ENCODE peak calls at places on chromosome 9, in eight cellular contexts. B is HuH-7; D is AG08396; N is T-cell; Q is activated CD4-positive, CD25-positive, alpha-beta regulatory T cell treated with anti-CD3 and anti-CD28 coated beads, Interleukin-2, amount 50 U/mL, for 72 hours; I is NCI-H460; G is stimulated activated CD4-positive, alpha-beta T cell treated with anti-CD3 and anti-CD28 coated beads, TNF-alpha, amount 100 ng/mL, for 24 hours; Z is effector CD4-positive, alpha-beta T cell. M is an unnamed sample.
A peak's percentile ranks its signal among the peaks of the same experiment; 100 is the strongest.

GRCh38 chr9:130128782-130129424 is 43.3 kb upstream of the NCS1 start:
- DNase-seq in B (no peak), G (peak; percentile 30), Z (peak; percentile 57), D (peak; percentile 67), Q (peak; percentile 45), I (peak; percentile 36), N (peak; percentile 61), M (no peak)

GRCh38 chr9:34995288-34996060 is 5.9 kb downstream of the DNAJB5 start:
- DNase-seq in B (peak; percentile 40), N (no peak), Z (no peak), I (no peak), Q (no peak), D (peak; percentile 14), G (no peak), M (peak; percentile 68)

GRCh38 chr9:76557674-76558073 is 98.7 kb downstream of the GCNT1 start:
- DNase-seq in G (no peak), B (no peak), N (no peak), D (no peak), Z (no peak), Q (no peak), I (no peak), M (no peak)

GRCh38 chr9:78542491-78543175 is 245.7 kb downstream of the PSAT1 start:
- DNase-seq in I (no peak), Z (no peak), Q (no peak), D (no peak), N (no peak), G (no peak), B (no peak), M (no peak)

GRCh38 chr9:2972475-2972874 is 128.6 kb upstream of the PUM3 start:
- DNase-seq in I (no peak), D (no peak), G (no peak), Z (no peak), B (no peak), N (no peak), Q (no peak), M (no peak)

GRCh38 chr9:106420511-106420944 is 442.4 kb upstream of the ZNF462 start:
- DNase-seq in G (no peak), D (no peak), Z (no peak), B (no peak), Q (no peak), N (no peak), I (no peak), M (no peak)

GRCh38 chr9:113823421-113823820 is 52.7 kb upstream of the ZNF618 start:
- DNase-seq in Q (no peak), N (no peak), I (no peak), Z (no peak), G (no peak), B (no peak), D (no peak), M (no peak)

GRCh38 chr9:80842383-80842782 is 847.0 kb downstream of the TLE1 start:
- DNase-seq in I (no peak), Q (no peak), D (no peak), Z (no peak), B (no peak), G (no peak), N (no peak), M (no peak)

GRCh38 chr9:126419475-126419874 is 92.8 kb downstream of the MVB12B start:
- DNase-seq in N (no peak), D (no peak), B (no peak), I (no peak), Z (no peak), G (no peak), Q (no peak), M (no peak)

GRCh38 chr9:134419684-134420076 is 93.4 kb downstream of the RXRA start:
- DNase-seq in D (peak; percentile 53), Q (no peak), G (no peak), Z (no peak), I (no peak), N (no peak), B (peak; percentile 85), M (peak; percentile 56)

GRCh38 chr9:94726495-94727191 is at the start of gene AOPEP:
- DNase-seq in I (peak; percentile 94), N (peak; percentile 100), B (peak; percentile 91), D (peak; percentile 99), G (peak; percentile 98), Z (peak; percentile 99), Q (peak; percentile 100), M (peak; percentile 99)

GRCh38 chr9:114181583-114182409 is 26.5 kb downstream of the COL27A1 start:
- DNase-seq in G (no peak), Z (no peak), I (no peak), Q (no peak), N (no peak), D (peak; percentile 41), B (no peak), M (no peak)

GRCh38 chr9:135647897-135648296 is 8.6 kb upstream of the GLT6D1 start:
- DNase-seq in G (no peak), Z (no peak), B (no peak), D (no peak), N (no peak), Q (no peak), I (no peak), M (no peak)

GRCh38 chr9:110027624-110028023 is 180.3 kb downstream of the C9orf152 start:
- DNase-seq in I (no peak), G (no peak), N (no peak), B (no peak), Q (no peak), Z (no peak), D (no peak), M (no peak)

GRCh38 chr9:3455712-3456111 is 70.1 kb downstream of the RFX3 start:
- DNase-seq in B (no peak), D (no peak), Z (no peak), I (no peak), N (no peak), Q (no peak), G (no peak), M (no peak)

GRCh38 chr9:115117999-115118470 is at the start of gene TNC:
- DNase-seq in D (peak; percentile 54), Z (no peak), G (no peak), N (no peak), I (no peak), B (no peak), Q (no peak), M (no peak)

GRCh38 chr9:111601237-111602018 is 2.0 kb upstream of the PTGR1 start:
- DNase-seq in D (peak; percentile 29), G (no peak), Z (no peak), Q (no peak), N (no peak), B (peak; percentile 39), I (peak; percentile 96), M (no peak)

GRCh38 chr9:71729816-71730526 is 38.3 kb downstream of the CEMIP2 start:
- DNase-seq in G (no peak), N (no peak), Z (no peak), D (no peak), I (no peak), Q (no peak), B (no peak), M (no peak)

GRCh38 chr9:35367451-35367850 is 122.5 kb upstream of the RUSC2 start:
- DNase-seq in I (no peak), G (no peak), B (no peak), D (peak; percentile 65), N (no peak), Q (no peak), Z (no peak), M (no peak)

GRCh38 chr9:15469406-15469805 is 41.4 kb downstream of the PSIP1 start:
- DNase-seq in I (no peak), Z (no peak), Q (no peak), G (no peak), D (no peak), B (no peak), N (no peak), M (no peak)

GRCh38 chr9:81465468-81466002 is 223.8 kb downstream of the TLE1 start:
- DNase-seq in G (no peak), D (peak; percentile 23), N (no peak), Z (no peak), Q (no peak), B (no peak), I (no peak), M (no peak)

GRCh38 chr9:109707355-109707754 is 72.6 kb upstream of the PALM2AKAP2 start:
- DNase-seq in Z (no peak), B (no peak), Q (no peak), I (no peak), G (no peak), N (no peak), D (no peak), M (no peak)

GRCh38 chr9:73577867-73578266 is 426.2 kb downstream of the ANXA1 start:
- DNase-seq in G (no peak), I (no peak), Q (no peak), D (no peak), B (no peak), N (no peak), Z (no peak), M (peak; percentile 24)

GRCh38 chr9:127232833-127233549 is 31.6 kb upstream of the GARNL3 start:
- DNase-seq in B (no peak), I (no peak), N (no peak), D (no peak), Z (no peak), G (no peak), Q (no peak), M (peak; percentile 49)

GRCh38 chr9:132973713-132974112 is 4.8 kb upstream of the GFI1B start:
- DNase-seq in I (no peak), Z (no peak), Q (no peak), D (peak; percentile 59), B (no peak), G (no peak), N (no peak), M (peak; percentile 61)

GRCh38 chr9:32404856-32405255 is 20.4 kb downstream of the ACO1 start:
- DNase-seq in Z (no peak), G (no peak), I (no peak), D (no peak), Q (no peak), N (no peak), B (no peak), M (no peak)

GRCh38 chr9:111099199-111100005 is 61.1 kb upstream of the LPAR1 start:
- DNase-seq in Z (no peak), I (no peak), G (no peak), N (no peak), Q (no peak), D (no peak), B (no peak), M (no peak)

GRCh38 chr9:35604578-35605335 is at the start of gene TESK1:
- DNase-seq in D (peak; percentile 88), N (peak; percentile 82), I (peak; percentile 48), Z (peak; percentile 72), Q (peak; percentile 89), G (peak; percentile 57), B (peak; percentile 90), M (peak; percentile 87)

GRCh38 chr9:2356391-2356790 is 265.2 kb upstream of the VLDLR start:
- DNase-seq in Z (no peak), D (no peak), B (no peak), Q (no peak), N (no peak), G (no peak), I (no peak), M (no peak)

GRCh38 chr9:13149454-13149853 is 130.0 kb downstream of the MPDZ start:
- DNase-seq in D (no peak), Q (no peak), G (no peak), Z (no peak), N (no peak), B (no peak), I (no peak), M (no peak)

GRCh38 chr9:36276840-36277239 is 18.6 kb upstream of the GNE start:
- DNase-seq in N (no peak), B (no peak), G (no peak), I (no peak), Q (no peak), D (peak; percentile 81), Z (no peak), M (no peak)

GRCh38 chr9:37149646-37150308 is 29.4 kb downstream of the ZCCHC7 start:
- DNase-seq in N (no peak), I (no peak), Z (no peak), D (no peak), B (no peak), Q (no peak), G (no peak), M (no peak)

GRCh38 chr9:87606921-87607521 is 109.4 kb downstream of the DAPK1 start:
- DNase-seq in Q (no peak), B (no peak), N (no peak), D (peak; percentile 19), Z (no peak), G (no peak), I (no peak), M (no peak)

GRCh38 chr9:87718231-87718630 is 7.7 kb upstream of the CTSL start:
- DNase-seq in Z (no peak), I (no peak), D (no peak), B (no peak), G (no peak), N (no peak), Q (no peak), M (no peak)